ENCODE peak calls at places on chromosomes 4 and X, in six cellular contexts. V, K, I, D, Y and G are unnamed samples.

GRCh38 chr4:98260047-98260578 is 1.1 kb upstream of the RAP1GDS1 start:
- DNase-seq in Y (no peak), K (peak; percentile 51), D (peak; percentile 31), I (peak; percentile 54), V (no peak), G (peak; percentile 80)

GRCh38 chr4:174714393-174715211 is 114.4 kb downstream of the GLRA3 start:
- DNase-seq in K (no peak), D (peak; percentile 26), I (no peak), V (peak; percentile 54), Y (peak; percentile 35), G (no peak)

GRCh38 chr4:127997534-127998388 is 32.6 kb downstream of the ABHD18 start:
- DNase-seq in V (peak; percentile 37), Y (peak; percentile 56), D (no peak), K (no peak), I (no peak), G (no peak)

GRCh38 chr4:173752610-173753009 is 222.6 kb upstream of the HAND2 start:
- DNase-seq in I (no peak), D (peak; percentile 2), Y (peak; percentile 11), V (no peak), K (no peak), G (no peak)

GRCh38 chr4:100450449-100450848 is 67.4 kb downstream of the EMCN start:
- DNase-seq in D (no peak), K (no peak), V (no peak), I (no peak), Y (no peak), G (no peak)

GRCh38 chr4:125244848-125245450 is 69.8 kb upstream of the FAT4 start:
- DNase-seq in I (no peak), K (no peak), V (peak; percentile 51), D (no peak), Y (no peak), G (no peak)

GRCh38 chr4:125085-125820 is 952 bp downstream of the ZNF718 start:
- DNase-seq in D (peak; percentile 48), K (peak; percentile 43), Y (peak; percentile 60), I (no peak), V (peak; percentile 25), G (no peak)

GRCh38 chrX:153032397-153033118 is 23.7 kb upstream of the PNMA3 start:
- DNase-seq in K (peak; percentile 79), Y (peak; percentile 85), I (peak; percentile 74), D (peak; percentile 64), V (peak; percentile 27), G (no peak)

GRCh38 chr4:86608757-86609375 is 14.8 kb downstream of the PTPN13 start:
- DNase-seq in D (no peak), V (no peak), K (no peak), Y (no peak), I (no peak), G (no peak)

GRCh38 chrX:138008280-138008679 is 442.4 kb downstream of the ZIC3 start:
- DNase-seq in D (no peak), K (no peak), V (no peak), I (no peak), Y (no peak), G (no peak)

GRCh38 chr4:152307669-152308068 is 228.2 kb downstream of the FBXW7 start:
- DNase-seq in V (no peak), Y (no peak), D (no peak), I (no peak), K (no peak), G (no peak)
- TF ChIP-seq CTCF in V (no peak), Y (no peak), D (no peak), I (no peak), K (no peak), G (no peak)

GRCh38 chrX:104189862-104190261 is 23.6 kb downstream of the FAM199X start:
- DNase-seq in K (no peak), I (no peak), Y (no peak), D (no peak), V (no peak), G (no peak)

GRCh38 chrX:104195013-104195412 is 28.8 kb downstream of the FAM199X start:
- DNase-seq in I (no peak), V (no peak), D (no peak), Y (no peak), K (no peak), G (no peak)

GRCh38 chrX:104193485-104193884 is 27.2 kb downstream of the FAM199X start:
- DNase-seq in D (no peak), K (no peak), I (no peak), Y (no peak), V (no peak), G (no peak)

DNA sequence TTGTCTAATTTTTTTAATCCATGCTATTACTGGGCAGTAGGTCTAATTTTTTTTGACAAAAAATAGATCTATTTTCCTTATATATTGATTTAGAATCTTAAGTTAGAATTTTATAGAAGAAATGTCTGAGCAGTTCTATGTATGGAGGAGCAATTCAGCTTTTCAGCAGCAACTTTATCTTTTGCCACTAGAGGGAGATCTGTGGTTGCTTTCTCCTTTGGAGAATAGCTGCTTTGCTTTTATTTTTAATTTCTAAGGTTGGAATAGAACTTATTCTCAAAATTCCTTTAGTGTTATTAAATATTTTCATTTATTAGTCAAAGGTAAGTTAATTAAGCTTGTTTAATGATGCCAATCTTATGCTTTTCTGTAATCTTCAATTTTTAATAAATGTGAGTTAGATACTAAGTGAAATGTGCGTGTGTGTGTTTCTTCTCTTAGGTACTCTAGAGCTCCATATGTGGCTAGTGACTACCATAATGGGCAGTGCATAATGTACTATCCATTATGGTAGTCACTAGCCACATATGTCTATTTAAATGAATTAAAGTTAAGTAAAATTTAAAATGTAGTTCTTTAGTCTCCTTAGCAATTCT is 29.3 kb downstream of the FAM199X start:
- DNase-seq in V (peak; percentile 34), D (no peak), I (no peak), Y (peak; percentile 35), K (no peak), G (no peak)
- TF ChIP-seq CTCF in V (peak; percentile 85), D (peak; percentile 80), I (peak; percentile 68), Y (peak; percentile 49), K (peak; percentile 84), G (peak; percentile 29)

GRCh38 chrX:104372547-104372946 is 117.8 kb upstream of the ESX1 start:
- DNase-seq in I (no peak), Y (no peak), D (no peak), K (no peak), V (no peak), G (no peak)

GRCh38 chrX:104370089-104370488 is 115.4 kb upstream of the ESX1 start:
- DNase-seq in D (peak; percentile 51), V (no peak), Y (no peak), K (no peak), I (no peak), G (no peak)
- TF ChIP-seq CTCF in D (peak; percentile 36), V (peak; percentile 20), Y (no peak), K (no peak), I (no peak), G (no peak)

GRCh38 chr4:129218355-129218754 is 122.4 kb downstream of the C4orf33 start:
- DNase-seq in V (peak; percentile 48), D (no peak), Y (no peak), I (no peak), K (no peak), G (no peak)
- TF ChIP-seq CTCF in V (peak; percentile 40), D (no peak), Y (no peak), I (peak; percentile 22), K (peak; percentile 40), G (no peak)